ENCODE peak calls at places on chromosomes 6 and 20, in ten cellular contexts. R, M, B, J, I, A, H, C, L and Q are unnamed samples.

GRCh38 chr6:96814581-96814980 is 22.7 kb downstream of the GPR63 start:
- DNase-seq in L (no peak), R (no peak), I (no peak), H (no peak), J (no peak), C (peak; percentile 6), A (no peak), M (no peak), B (no peak), Q (no peak)

GRCh38 chr6:85660181-85660611 is 17.5 kb upstream of the SYNCRIP start:
- DNase-seq in R (peak; percentile 97), B (no peak), A (no peak), L (no peak), J (no peak), M (no peak), C (peak; percentile 90), I (no peak), H (no peak), Q (no peak)

GRCh38 chr20:13874269-13875158 is 89.7 kb downstream of the NDUFAF5 start:
- DNase-seq in R (no peak), C (no peak), A (no peak), L (no peak), I (no peak), H (no peak), B (no peak), J (no peak), M (no peak), Q (no peak)

GRCh38 chr6:46491789-46492547 is 719 bp upstream of the RCAN2 start:
- DNase-seq in I (no peak), R (no peak), J (peak; percentile 75), A (no peak), H (no peak), B (peak; percentile 61), C (peak; percentile 80), M (peak; percentile 78), L (peak; percentile 15), Q (peak; percentile 3)

GRCh38 chr6:149228276-149228962 is 89.1 kb upstream of the TAB2 start:
- DNase-seq in R (no peak), B (no peak), J (no peak), I (no peak), C (no peak), L (no peak), H (no peak), A (no peak), M (no peak), Q (no peak)

GRCh38 chr20:33211817-33212424 is 5.2 kb upstream of the BPIFA3 start:
- DNase-seq in C (peak; percentile 22), R (peak; percentile 24), L (peak; percentile 81), B (peak; percentile 89), J (no peak), I (no peak), A (peak; percentile 48), M (no peak), H (peak; percentile 52), Q (peak; percentile 47)

GRCh38 chr6:41942045-41942851 is 640 bp upstream of the CCND3 start:
- DNase-seq in B (no peak), L (no peak), A (peak; percentile 32), H (no peak), M (no peak), C (peak; percentile 84), I (no peak), R (no peak), J (no peak), Q (no peak)

GRCh38 chr6:36700071-36700811 is 2.6 kb downstream of the RAB44 start:
- DNase-seq in A (no peak), C (no peak), R (no peak), L (no peak), I (no peak), M (no peak), H (no peak), J (no peak), B (no peak), Q (no peak)

GRCh38 chr20:6882911-6883310 is 115.4 kb downstream of the BMP2 start:
- DNase-seq in B (no peak), R (no peak), L (no peak), A (no peak), M (no peak), H (no peak), J (no peak), I (no peak), C (no peak), Q (no peak)

GRCh38 chr20:1401431-1401907 is 8.6 kb upstream of the FKBP1A start:
- DNase-seq in I (no peak), B (no peak), R (peak; percentile 62), L (no peak), J (no peak), H (no peak), C (no peak), A (no peak), M (no peak), Q (no peak)

GRCh38 chr6:33160728-33161323 is 31.4 kb downstream of the COL11A2 start:
- DNase-seq in B (no peak), M (no peak), A (no peak), R (peak; percentile 92), H (peak; percentile 70), J (peak; percentile 82), L (no peak), I (peak; percentile 90), C (peak; percentile 78), Q (peak; percentile 29)

GRCh38 chr6:138722425-138723371 is 50.9 kb upstream of the CCDC28A start:
- DNase-seq in J (no peak), I (no peak), A (no peak), R (peak; percentile 87), L (no peak), C (peak; percentile 33), M (peak; percentile 6), B (no peak), H (no peak), Q (no peak)

GRCh38 chr6:77341058-77341986 is 122.0 kb downstream of the HTR1B start:
- DNase-seq in L (no peak), C (no peak), R (no peak), B (no peak), H (no peak), I (no peak), M (no peak), A (no peak), J (no peak), Q (no peak)

GRCh38 chr20:1430004-1430451 is 36.6 kb downstream of the NSFL1C start:
- DNase-seq in J (no peak), R (peak; percentile 40), A (no peak), L (no peak), B (no peak), M (no peak), H (no peak), C (peak; percentile 16), I (no peak), Q (no peak)

GRCh38 chr20:32483351-32484220 is 101.5 kb downstream of the NOL4L start:
- DNase-seq in B (peak; percentile 85), A (peak; percentile 95), H (no peak), C (peak; percentile 84), M (peak; percentile 87), R (peak; percentile 80), I (peak; percentile 86), L (peak; percentile 88), J (peak; percentile 89), Q (peak; percentile 73)

GRCh38 chr6:141562801-141563763 is 569.6 kb upstream of the GJE1 start:
- DNase-seq in A (peak; percentile 71), L (peak; percentile 68), C (peak; percentile 91), H (peak; percentile 78), M (no peak), B (peak; percentile 76), J (no peak), R (peak; percentile 81), I (peak; percentile 68), Q (peak; percentile 51)

GRCh38 chr6:36227379-36228344 is 31.1 kb downstream of the BRPF3 start:
- DNase-seq in L (no peak), R (no peak), H (no peak), M (no peak), J (no peak), C (no peak), I (peak; percentile 21), B (no peak), A (no peak), Q (no peak)

GRCh38 chr20:34643919-34644318 is 33.0 kb downstream of the PIGU start:
- DNase-seq in J (no peak), L (no peak), I (no peak), R (peak; percentile 62), A (no peak), C (peak; percentile 90), M (no peak), H (peak; percentile 98), B (no peak), Q (peak; percentile 89)